ENCODE peak calls at places on chromosome 4, in nine cellular contexts. C, W, Y, M, L, F, J, S and B are unnamed samples.

GRCh38 chr4:95499176-95499760 is 49.5 kb downstream of the UNC5C start:
- DNase-seq in F (no peak), W (no peak), M (no peak), C (no peak), L (no peak), J (no peak), Y (no peak), S (no peak), B (no peak)

GRCh38 chr4:110550260-110550659 is 72.6 kb downstream of the PITX2 start:
- DNase-seq in M (peak), S (peak), L (peak), F (no peak), J (no peak), Y (no peak), C (no peak), W (no peak), B (no peak)

GRCh38 chr4:159777689-159778088 is 674.8 kb downstream of the RAPGEF2 start:
- DNase-seq in L (no peak), Y (no peak), M (no peak), F (no peak), C (no peak), S (no peak), J (no peak), W (no peak), B (no peak)

GRCh38 chr4:7371122-7371941 is 63.4 kb downstream of the PSAPL1 start:
- DNase-seq in M (no peak), S (peak), C (no peak), F (no peak), L (peak), Y (no peak), W (no peak), J (no peak), B (no peak)

GRCh38 chr4:5979981-5980380 is 38.2 kb downstream of the C4orf50 start:
- DNase-seq in L (no peak), M (no peak), Y (no peak), S (peak), F (no peak), C (no peak), J (peak), W (no peak), B (peak)

GRCh38 chr4:109803924-109804571 is 2.2 kb upstream of the CFI start:
- DNase-seq in S (peak), M (peak), Y (peak), C (peak), J (peak), W (no peak), F (peak), L (peak), B (peak)

GRCh38 chr4:45363931-45364330 is 637.6 kb upstream of the GNPDA2 start:
- DNase-seq in S (no peak), M (no peak), Y (no peak), W (no peak), J (no peak), L (peak), C (no peak), F (no peak), B (no peak)

GRCh38 chr4:72767903-72768817 is 199.1 kb upstream of the ADAMTS3 start:
- DNase-seq in F (no peak), J (no peak), L (peak), M (peak), Y (no peak), C (no peak), W (no peak), S (peak), B (no peak)

GRCh38 chr4:98659741-98660507 is 1.5 kb upstream of the TSPAN5 start:
- DNase-seq in F (no peak), J (no peak), C (no peak), L (peak), S (peak), M (peak), W (no peak), Y (peak), B (no peak)

GRCh38 chr4:152009046-152009445 is 248.2 kb upstream of the GATB start:
- DNase-seq in W (no peak), F (no peak), S (peak), J (no peak), C (no peak), Y (no peak), L (no peak), M (peak), B (no peak)

GRCh38 chr4:74158561-74159396 is 861 bp downstream of the MTHFD2L start:
- DNase-seq in Y (no peak), J (no peak), S (peak), L (peak), F (no peak), C (peak), M (peak), W (no peak), B (peak)

GRCh38 chr4:94559351-94559806 is 107.6 kb downstream of the PDLIM5 start:
- DNase-seq in Y (no peak), W (no peak), S (peak), F (no peak), J (no peak), C (no peak), L (no peak), M (no peak), B (no peak)

GRCh38 chr4:139972305-139972704 is 181.7 kb downstream of the MAML3 start:
- DNase-seq in C (no peak), F (no peak), W (no peak), Y (no peak), L (no peak), S (no peak), J (no peak), M (peak), B (no peak)

GRCh38 chr4:3257125-3257690 is 8.2 kb downstream of the MSANTD1 start:
- DNase-seq in J (no peak), F (no peak), C (no peak), S (no peak), W (no peak), Y (no peak), L (no peak), M (peak), B (peak)

GRCh38 chr4:154593868-154594267 is 3.3 kb upstream of the FGA start:
- DNase-seq in Y (no peak), L (no peak), M (no peak), F (no peak), S (no peak), W (no peak), C (no peak), J (no peak), B (no peak)

GRCh38 chr4:95219109-95219508 is 329.7 kb downstream of the UNC5C start:
- DNase-seq in F (no peak), W (no peak), M (no peak), C (no peak), L (peak), S (peak), Y (no peak), J (no peak), B (no peak)

GRCh38 chr4:36651253-36651652 is 369.8 kb downstream of the DTHD1 start:
- DNase-seq in J (peak), C (peak), Y (no peak), W (no peak), L (no peak), M (peak), F (no peak), S (no peak), B (no peak)

GRCh38 chr4:112076919-112077608 is 68.2 kb upstream of the FAM241A start:
- DNase-seq in Y (no peak), C (no peak), F (no peak), S (no peak), J (no peak), W (no peak), M (no peak), L (no peak), B (no peak)

GRCh38 chr4:13159041-13159620 is 325.0 kb downstream of the RAB28 start:
- DNase-seq in S (no peak), L (no peak), Y (no peak), C (no peak), M (peak), J (no peak), F (no peak), W (no peak), B (no peak)

GRCh38 chr4:52244773-52245360 is 193.8 kb downstream of the SPATA18 start:
- DNase-seq in S (no peak), W (no peak), M (peak), L (no peak), J (no peak), F (no peak), Y (no peak), C (no peak), B (peak)

GRCh38 chr4:80138556-80139538 is 58.5 kb upstream of the PRDM8 start:
- DNase-seq in C (peak), S (peak), F (peak), J (peak), Y (peak), M (peak), W (peak), L (peak), B (no peak)